ENCODE peak calls at places on chromosomes 16 and 17, in six cellular contexts. T, W, C, G, I and Z are unnamed samples.
A peak's percentile ranks its signal among the peaks of the same experiment; 100 is the strongest.

GRCh38 chr16:87344931-87345631 is 27.9 kb upstream of the C16orf95 start:
- DNase-seq in T (peak; percentile 13), W (no peak), C (peak; percentile 86), G (peak; percentile 40), I (no peak), Z (peak; percentile 80)

GRCh38 chr16:7284780-7285179 is 47.9 kb upstream of the RBFOX1 start:
- DNase-seq in T (no peak), W (no peak), C (no peak), G (no peak), I (no peak), Z (no peak)

GRCh38 chr16:89616576-89617437 is 3.4 kb downstream of the DPEP1 start:
- DNase-seq in T (no peak), W (no peak), C (peak; percentile 19), G (peak; percentile 11), I (no peak), Z (peak; percentile 71)

GRCh38 chr16:17369441-17369951 is 101.3 kb downstream of the XYLT1 start:
- DNase-seq in T (peak; percentile 44), W (no peak), C (peak; percentile 96), G (peak; percentile 58), I (peak; percentile 28), Z (peak; percentile 85)

GRCh38 chr16:85181739-85182129 is 69.5 kb upstream of the CIBAR2 start:
- DNase-seq in T (no peak), W (no peak), C (no peak), G (no peak), I (no peak), Z (no peak)

GRCh38 chr17:7588553-7589203 is 1.2 kb downstream of the SOX15 start:
- DNase-seq in T (no peak), W (no peak), C (no peak), G (no peak), I (no peak), Z (no peak)

GRCh38 chr17:744937-745336 is 7.1 kb downstream of the GEMIN4 start:
- DNase-seq in T (no peak), W (no peak), C (no peak), G (no peak), I (no peak), Z (no peak)

GRCh38 chr17:8382052-8382879 is 727 bp downstream of the RPL26 start:
- DNase-seq in T (no peak), W (no peak), C (no peak), G (no peak), I (no peak), Z (no peak)

GRCh38 chr17:60817187-60817586 is 139.5 kb downstream of the BCAS3 start:
- DNase-seq in T (no peak), W (peak; percentile 70), C (no peak), G (no peak), I (no peak), Z (no peak)

GRCh38 chr17:78805301-78805700 is 23.2 kb upstream of the CYTH1 start:
- DNase-seq in T (no peak), W (no peak), C (peak; percentile 51), G (peak; percentile 57), I (no peak), Z (peak; percentile 91)

GRCh38 chr16:51592013-51592501 is 441.0 kb upstream of the SALL1 start:
- DNase-seq in T (no peak), W (no peak), C (no peak), G (no peak), I (no peak), Z (no peak)

GRCh38 chr16:84735846-84736586 is 36.2 kb downstream of the USP10 start:
- DNase-seq in T (peak; percentile 19), W (no peak), C (peak; percentile 58), G (peak; percentile 21), I (no peak), Z (peak; percentile 78)